ENCODE peak calls at places on chromosomes 2 and 18, in eight cellular contexts. One of them, this sample, is unnamed.

GRCh38 chr2:196486145-196486544 is 153.4 kb upstream of the CCDC150 start:
- DNase-seq in adrenal gland: no peak
- DNase-seq in GM12891: no peak
- DNase-seq in A549: no peak
- DNase-seq in prostate gland: no peak
- DNase-seq in Peyer's patch: no peak
- DNase-seq in tibial nerve: peak; percentile 15
- DNase-seq in spleen: no peak
- DNase-seq in this sample: no peak

GRCh38 chr18:32669549-32670165 is 103.2 kb downstream of the KLHL14 start:
- DNase-seq in spleen: no peak
- DNase-seq in prostate gland: no peak
- DNase-seq in GM12891: no peak
- DNase-seq in adrenal gland: no peak
- DNase-seq in Peyer's patch: no peak
- DNase-seq in A549: peak; percentile 5
- DNase-seq in tibial nerve: no peak
- DNase-seq in this sample: no peak

GRCh38 chr2:181992776-181993175 is 7.1 kb downstream of the PPP1R1C start:
- DNase-seq in prostate gland: no peak
- DNase-seq in GM12891: no peak
- DNase-seq in spleen: no peak
- DNase-seq in A549: no peak
- DNase-seq in adrenal gland: no peak
- DNase-seq in Peyer's patch: no peak
- DNase-seq in tibial nerve: no peak
- DNase-seq in this sample: no peak

GRCh38 chr2:47083886-47084682 is 71.0 kb downstream of the STPG4 start:
- DNase-seq in tibial nerve: no peak
- DNase-seq in Peyer's patch: peak; percentile 23
- DNase-seq in A549: no peak
- DNase-seq in GM12891: no peak
- DNase-seq in prostate gland: no peak
- DNase-seq in adrenal gland: no peak
- DNase-seq in spleen: peak; percentile 63
- DNase-seq in this sample: no peak

GRCh38 chr2:54964271-54964670 is 86.0 kb downstream of the RTN4 start:
- DNase-seq in Peyer's patch: no peak
- DNase-seq in A549: no peak
- DNase-seq in adrenal gland: no peak
- DNase-seq in GM12891: no peak
- DNase-seq in tibial nerve: no peak
- DNase-seq in prostate gland: no peak
- DNase-seq in spleen: no peak
- DNase-seq in this sample: no peak

GRCh38 chr2:64329848-64330247 is 124.1 kb upstream of the LGALSL start:
- DNase-seq in tibial nerve: no peak
- DNase-seq in spleen: no peak
- DNase-seq in Peyer's patch: no peak
- DNase-seq in adrenal gland: peak; percentile 32
- DNase-seq in GM12891: no peak
- DNase-seq in A549: no peak
- DNase-seq in prostate gland: no peak
- DNase-seq in this sample: no peak

GRCh38 chr2:205754924-205755321 is 72.6 kb downstream of the NRP2 start:
- DNase-seq in tibial nerve: peak; percentile 32
- DNase-seq in spleen: no peak
- DNase-seq in prostate gland: no peak
- DNase-seq in adrenal gland: peak; percentile 71
- DNase-seq in GM12891: no peak
- DNase-seq in A549: peak; percentile 92
- DNase-seq in Peyer's patch: peak; percentile 71
- DNase-seq in this sample: no peak

GRCh38 chr2:89775885-89776284 is 1084.4 kb downstream of the RPIA start:
- DNase-seq in prostate gland: no peak
- DNase-seq in tibial nerve: no peak
- DNase-seq in GM12891: no peak
- DNase-seq in adrenal gland: no peak
- DNase-seq in A549: no peak
- DNase-seq in spleen: no peak
- DNase-seq in Peyer's patch: no peak
- DNase-seq in this sample: no peak

GRCh38 chr2:11109002-11109401 is 46.3 kb upstream of the SLC66A3 start:
- DNase-seq in adrenal gland: no peak
- DNase-seq in GM12891: no peak
- DNase-seq in Peyer's patch: no peak
- DNase-seq in prostate gland: no peak
- DNase-seq in A549: no peak
- DNase-seq in tibial nerve: no peak
- DNase-seq in spleen: no peak
- DNase-seq in this sample: no peak

GRCh38 chr2:110220193-110220564 is 7.8 kb upstream of the MTLN start:
- DNase-seq in A549: no peak
- DNase-seq in tibial nerve: no peak
- DNase-seq in adrenal gland: no peak
- DNase-seq in prostate gland: no peak
- DNase-seq in Peyer's patch: no peak
- DNase-seq in GM12891: no peak
- DNase-seq in spleen: no peak
- DNase-seq in this sample: no peak

GRCh38 chr2:237124820-237125219 is 39.1 kb downstream of the COPS8 start:
- DNase-seq in spleen: no peak
- DNase-seq in tibial nerve: no peak
- DNase-seq in A549: no peak
- DNase-seq in GM12891: no peak
- DNase-seq in adrenal gland: no peak
- DNase-seq in Peyer's patch: no peak
- DNase-seq in prostate gland: no peak
- DNase-seq in this sample: no peak

GRCh38 chr18:7567487-7568425 is 640 bp downstream of the PTPRM start:
- DNase-seq in tibial nerve: peak; percentile 26
- DNase-seq in A549: peak; percentile 51
- DNase-seq in spleen: peak; percentile 82
- DNase-seq in GM12891: peak; percentile 19
- DNase-seq in prostate gland: peak; percentile 28
- DNase-seq in Peyer's patch: peak; percentile 62
- DNase-seq in adrenal gland: peak; percentile 73
- DNase-seq in this sample: no peak

GRCh38 chr2:107932986-107933385 is 53.3 kb upstream of the SLC5A7 start:
- DNase-seq in tibial nerve: no peak
- DNase-seq in prostate gland: no peak
- DNase-seq in adrenal gland: no peak
- DNase-seq in A549: peak; percentile 23
- DNase-seq in spleen: no peak
- DNase-seq in GM12891: no peak
- DNase-seq in Peyer's patch: no peak
- DNase-seq in this sample: no peak

GRCh38 chr2:199462167-199462976 is 4.6 kb upstream of the SATB2 start:
- DNase-seq in A549: no peak
- DNase-seq in Peyer's patch: peak; percentile 65
- DNase-seq in tibial nerve: no peak
- DNase-seq in adrenal gland: no peak
- DNase-seq in spleen: no peak
- DNase-seq in GM12891: peak; percentile 12
- DNase-seq in prostate gland: no peak
- DNase-seq in this sample: peak; percentile 85

GRCh38 chr2:53969285-53970094 is 1.3 kb downstream of the PSME4 start:
- DNase-seq in Peyer's patch: no peak
- DNase-seq in prostate gland: peak; percentile 53
- DNase-seq in A549: peak; percentile 81
- DNase-seq in adrenal gland: no peak
- DNase-seq in tibial nerve: peak; percentile 13
- DNase-seq in GM12891: no peak
- DNase-seq in spleen: no peak
- DNase-seq in this sample: no peak

GRCh38 chr2:47867205-47867604 is 39.1 kb downstream of the FBXO11 start:
- DNase-seq in prostate gland: no peak
- DNase-seq in adrenal gland: peak; percentile 37
- DNase-seq in GM12891: no peak
- DNase-seq in spleen: no peak
- DNase-seq in tibial nerve: peak; percentile 17
- DNase-seq in Peyer's patch: no peak
- DNase-seq in A549: peak; percentile 24
- DNase-seq in this sample: no peak

GRCh38 chr18:31486165-31486564 is 11.8 kb upstream of the DSG2 start:
- DNase-seq in Peyer's patch: no peak
- DNase-seq in spleen: no peak
- DNase-seq in adrenal gland: no peak
- DNase-seq in GM12891: no peak
- DNase-seq in prostate gland: no peak
- DNase-seq in tibial nerve: no peak
- DNase-seq in A549: no peak
- DNase-seq in this sample: no peak

DNA sequence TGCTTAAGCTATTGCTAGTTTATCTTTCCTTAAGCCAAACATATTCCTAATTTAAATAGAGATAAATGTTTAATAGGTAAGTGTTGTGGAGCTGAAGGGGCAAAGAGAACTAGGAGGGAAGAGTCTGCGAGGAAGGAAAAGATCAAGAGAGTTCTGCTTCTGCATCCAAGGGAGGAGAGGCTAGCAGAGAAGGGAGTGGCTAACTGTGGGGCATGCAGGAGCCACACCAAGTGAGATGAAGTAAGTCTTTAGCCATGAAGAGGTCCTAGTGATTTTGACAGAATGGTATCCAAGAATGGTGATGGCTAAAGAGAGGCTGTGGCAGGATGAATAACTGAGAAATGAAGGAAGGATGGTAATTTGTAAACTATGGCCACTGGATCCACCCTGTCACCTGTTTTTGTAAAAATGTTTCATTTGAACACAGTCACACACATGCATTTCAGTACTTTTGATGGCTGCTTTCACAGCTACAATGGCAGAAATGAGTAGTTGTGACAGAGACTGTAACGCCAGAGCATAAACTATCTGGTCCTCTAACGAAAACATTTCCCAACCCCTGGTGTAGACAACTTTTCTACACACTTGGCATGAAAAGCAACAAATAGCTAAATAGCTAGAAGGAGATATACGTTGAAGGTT is 15.6 kb downstream of the TPGS2 start:
- DNase-seq in A549: no peak
- DNase-seq in prostate gland: no peak
- DNase-seq in GM12891: no peak
- DNase-seq in spleen: no peak
- DNase-seq in adrenal gland: no peak
- DNase-seq in tibial nerve: no peak
- DNase-seq in Peyer's patch: no peak
- DNase-seq in this sample: no peak
- TF ChIP-seq POLR2A in A549: no peak
- TF ChIP-seq POLR2A in prostate gland: no peak
- TF ChIP-seq POLR2A in GM12891: no peak
- TF ChIP-seq POLR2A in spleen: no peak
- TF ChIP-seq POLR2A in adrenal gland: no peak
- TF ChIP-seq POLR2A in tibial nerve: no peak
- TF ChIP-seq POLR2A in Peyer's patch: no peak
- TF ChIP-seq POLR2A in this sample: no peak

DNA sequence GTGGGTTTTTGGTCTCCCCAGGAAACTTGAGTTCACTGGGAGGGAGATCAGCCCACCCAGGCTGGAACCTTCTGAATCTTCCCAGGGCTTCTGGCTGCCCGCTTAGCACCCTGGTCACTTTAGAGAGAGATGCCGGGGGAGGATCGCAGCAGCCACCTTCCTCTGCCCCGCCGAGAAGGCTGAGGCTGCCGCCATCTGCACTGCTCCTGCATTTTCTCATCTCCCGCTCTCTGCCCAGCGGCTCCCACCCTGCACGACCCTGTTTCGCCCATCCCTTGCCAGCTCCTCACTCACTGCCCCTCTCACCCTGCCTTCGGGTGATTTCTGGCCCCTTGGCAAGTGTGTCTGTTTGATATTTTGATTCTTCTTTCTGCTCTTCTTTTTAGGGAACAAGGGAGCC is 82.6 kb upstream of the ATG16L1 start:
- DNase-seq in A549: no peak
- DNase-seq in GM12891: no peak
- DNase-seq in Peyer's patch: no peak
- DNase-seq in spleen: no peak
- DNase-seq in tibial nerve: no peak
- DNase-seq in adrenal gland: no peak
- DNase-seq in prostate gland: no peak
- DNase-seq in this sample: no peak
- TF ChIP-seq POLR2A in A549: no peak
- TF ChIP-seq POLR2A in GM12891: no peak
- TF ChIP-seq POLR2A in Peyer's patch: no peak
- TF ChIP-seq POLR2A in spleen: no peak
- TF ChIP-seq POLR2A in tibial nerve: no peak
- TF ChIP-seq POLR2A in adrenal gland: no peak
- TF ChIP-seq POLR2A in prostate gland: no peak
- TF ChIP-seq POLR2A in this sample: no peak

GRCh38 chr2:130762031-130762909 is 6.9 kb downstream of the AMER3 start:
- DNase-seq in GM12891: no peak
- DNase-seq in Peyer's patch: no peak
- DNase-seq in spleen: peak; percentile 70
- DNase-seq in tibial nerve: no peak
- DNase-seq in prostate gland: no peak
- DNase-seq in A549: no peak
- DNase-seq in adrenal gland: no peak
- DNase-seq in this sample: peak; percentile 84

GRCh38 chr2:130764035-130764820 is 8.9 kb downstream of the AMER3 start:
- DNase-seq in GM12891: no peak
- DNase-seq in tibial nerve: no peak
- DNase-seq in A549: no peak
- DNase-seq in Peyer's patch: no peak
- DNase-seq in prostate gland: no peak
- DNase-seq in adrenal gland: no peak
- DNase-seq in spleen: peak; percentile 64
- DNase-seq in this sample: peak; percentile 89

GRCh38 chr2:130762910-130763385 is 7.6 kb downstream of the AMER3 start:
- DNase-seq in adrenal gland: no peak
- DNase-seq in tibial nerve: no peak
- DNase-seq in spleen: peak; percentile 65
- DNase-seq in GM12891: no peak
- DNase-seq in A549: no peak
- DNase-seq in prostate gland: no peak
- DNase-seq in Peyer's patch: no peak
- DNase-seq in this sample: no peak

GRCh38 chr2:130764821-130765115 is 9.4 kb downstream of the AMER3 start:
- DNase-seq in prostate gland: no peak
- DNase-seq in Peyer's patch: no peak
- DNase-seq in tibial nerve: no peak
- DNase-seq in spleen: no peak
- DNase-seq in A549: no peak
- DNase-seq in GM12891: no peak
- DNase-seq in adrenal gland: no peak
- DNase-seq in this sample: no peak

GRCh38 chr2:130763405-130763804 is 8.1 kb downstream of the AMER3 start:
- DNase-seq in spleen: peak; percentile 47
- DNase-seq in A549: no peak
- DNase-seq in Peyer's patch: no peak
- DNase-seq in tibial nerve: no peak
- DNase-seq in adrenal gland: no peak
- DNase-seq in prostate gland: no peak
- DNase-seq in GM12891: no peak
- DNase-seq in this sample: no peak
- TF ChIP-seq POLR2A in spleen: no peak
- TF ChIP-seq POLR2A in A549: no peak
- TF ChIP-seq POLR2A in Peyer's patch: no peak
- TF ChIP-seq POLR2A in tibial nerve: no peak
- TF ChIP-seq POLR2A in adrenal gland: no peak
- TF ChIP-seq POLR2A in prostate gland: no peak
- TF ChIP-seq POLR2A in GM12891: no peak
- TF ChIP-seq POLR2A in this sample: no peak

GRCh38 chr2:96265840-96266569 is at the start of the genes CIAO1 and TMEM127:
- DNase-seq in Peyer's patch: peak; percentile 98
- DNase-seq in tibial nerve: peak; percentile 94
- DNase-seq in GM12891: peak; percentile 99
- DNase-seq in A549: peak; percentile 98
- DNase-seq in adrenal gland: peak; percentile 99
- DNase-seq in prostate gland: peak; percentile 98
- DNase-seq in spleen: peak; percentile 100
- DNase-seq in this sample: peak; percentile 99
- TF ChIP-seq POLR2A in Peyer's patch: peak; percentile 91
- TF ChIP-seq POLR2A in tibial nerve: peak; percentile 65
- TF ChIP-seq POLR2A in GM12891: peak; percentile 52
- TF ChIP-seq POLR2A in A549: peak; percentile 75
- TF ChIP-seq POLR2A in adrenal gland: peak; percentile 89
- TF ChIP-seq POLR2A in prostate gland: peak; percentile 92
- TF ChIP-seq POLR2A in spleen: peak; percentile 74
- TF ChIP-seq POLR2A in this sample: peak; percentile 90